ENCODE peak calls at places on chromosomes 11 and 22, in ten cellular contexts. Q, F, R, X, L, Y, E, V, N and P are unnamed samples. For H3K36me3, the result is how much of the 10 kb centered on the place peaks cover.

GRCh38 chr11:101091781-101092180 is 37.8 kb downstream of the PGR start:
- DNase-seq in Q (no peak), F (no peak), R (peak), X (no peak), L (no peak), Y (no peak), E (no peak), V (no peak), N (no peak), P (no peak)

GRCh38 chr22:24236656-24237055 is 8.2 kb downstream of the GGT5 start:
- DNase-seq in Q (no peak), F (no peak), R (no peak), X (no peak), L (no peak), Y (no peak), E (no peak), V (no peak), N (no peak), P (no peak)

GRCh38 chr11:127275771-127276170 is 275.2 kb upstream of the KIRREL3 start:
- DNase-seq in Q (no peak), F (no peak), R (no peak), X (no peak), L (peak), Y (no peak), E (no peak), V (no peak), N (no peak), P (no peak)

GRCh38 chr11:112537846-112538330 is 277.2 kb upstream of the PLET1 start:
- DNase-seq in Q (no peak), F (no peak), R (peak), X (no peak), L (no peak), Y (no peak), E (no peak), V (no peak), N (no peak), P (no peak)

GRCh38 chr11:11577246-11577855 is 44.5 kb downstream of the GALNT18 start:
- DNase-seq in Q (no peak), F (no peak), R (no peak), X (no peak), L (peak), Y (no peak), E (no peak), V (peak), N (no peak), P (no peak)

GRCh38 chr11:1628506-1629325 is 859 bp upstream of the KRTAP5-5 start:
- DNase-seq in Q (no peak), F (no peak), R (no peak), X (peak), L (peak), Y (peak), E (peak), V (peak), N (peak), P (peak)

GRCh38 chr11:75532200-75532972 is 6.6 kb upstream of the GDPD5 start:
- DNase-seq in Q (no peak), F (peak), R (peak), X (peak), L (no peak), Y (peak), E (peak), V (peak), N (peak), P (peak)

GRCh38 chr22:24432059-24432853 is 4.9 kb downstream of the ADORA2A start:
- DNase-seq in Q (no peak), F (peak), R (peak), X (no peak), L (no peak), Y (no peak), E (peak), V (peak), N (no peak), P (no peak)

GRCh38 chr11:86274503-86274902 is 27.5 kb upstream of the HIKESHI start:
- DNase-seq in Q (no peak), F (no peak), R (no peak), X (no peak), L (no peak), Y (no peak), E (no peak), V (no peak), N (no peak), P (peak)

GRCh38 chr11:72741849-72742521 is 10.2 kb downstream of the ARAP1 start:
- DNase-seq in Q (no peak), F (no peak), R (no peak), X (no peak), L (no peak), Y (no peak), E (no peak), V (no peak), N (no peak), P (no peak)

GRCh38 chr22:27461470-27461869 is 340.1 kb downstream of the MN1 start:
- DNase-seq in Q (no peak), F (no peak), R (peak), X (no peak), L (no peak), Y (peak), E (no peak), V (no peak), N (no peak), P (no peak)

GRCh38 chr11:43575931-43576833 is 104.4 kb upstream of the HSD17B12 start:
- DNase-seq in Q (no peak), F (no peak), R (no peak), X (no peak), L (no peak), Y (no peak), E (no peak), V (no peak), N (no peak), P (no peak)

GRCh38 chr11:120400564-120401364 is 64.6 kb downstream of the ARHGEF12 start:
- DNase-seq in Q (peak), F (no peak), R (peak), X (no peak), L (no peak), Y (peak), E (peak), V (peak), N (no peak), P (no peak)

GRCh38 chr11:82229346-82229745 is 504.3 kb downstream of the FAM181B start:
- DNase-seq in Q (no peak), F (no peak), R (peak), X (no peak), L (no peak), Y (peak), E (no peak), V (no peak), N (peak), P (peak)

GRCh38 chr11:111801135-111801534 is 34.9 kb upstream of the PPP2R1B start:
- DNase-seq in Q (no peak), F (no peak), R (peak), X (no peak), L (no peak), Y (no peak), E (no peak), V (no peak), N (no peak), P (no peak)

GRCh38 chr22:22696104-22696503 is 51.7 kb downstream of the GGTLC2 start:
- DNase-seq in Q (no peak), F (no peak), R (no peak), X (no peak), L (no peak), Y (no peak), E (no peak), V (no peak), N (no peak), P (no peak)

GRCh38 chr11:109390752-109391151 is 31.2 kb upstream of the C11orf87 start:
- DNase-seq in Q (no peak), F (no peak), R (no peak), X (no peak), L (no peak), Y (no peak), E (no peak), V (no peak), N (no peak), P (no peak)

GRCh38 chr11:43903086-43903485 is 22.5 kb downstream of the ALKBH3 start:
- DNase-seq in Q (no peak), F (no peak), R (no peak), X (no peak), L (no peak), Y (no peak), E (no peak), V (no peak), N (no peak), P (no peak)

GRCh38 chr22:32987081-32987631 is 71.0 kb downstream of the SYN3 start:
- DNase-seq in Q (no peak), F (no peak), R (peak), X (no peak), L (no peak), Y (peak), E (no peak), V (no peak), N (no peak), P (no peak)

GRCh38 chr11:121703166-121703565 is 250.4 kb upstream of the SORL1-AS1 start:
- DNase-seq in Q (no peak), F (no peak), R (no peak), X (no peak), L (no peak), Y (no peak), E (no peak), V (no peak), N (no peak), P (no peak)

GRCh38 chr11:77557553-77557952 is 32.2 kb upstream of the AQP11 start:
- DNase-seq in Q (no peak), F (no peak), R (no peak), X (no peak), L (no peak), Y (peak), E (no peak), V (peak), N (no peak), P (peak)

GRCh38 chr11:118912742-118913410 is 12.8 kb downstream of the BCL9L start:
- DNase-seq in Q (no peak), F (peak), R (peak), X (peak), L (no peak), Y (no peak), E (peak), V (peak), N (no peak), P (no peak)

GRCh38 chr11:83026229-83026628 is 45.5 kb downstream of the RAB30 start:
- DNase-seq in Q (peak), F (no peak), R (no peak), X (no peak), L (no peak), Y (no peak), E (no peak), V (no peak), N (no peak), P (no peak)

GRCh38 chr22:38609371-38609770 is 39.4 kb upstream of the DMC1 start:
- DNase-seq in Q (no peak), F (no peak), R (no peak), X (no peak), L (no peak), Y (no peak), E (no peak), V (no peak), N (no peak), P (no peak)

GRCh38 chr11:11028017-11028692 is 170.3 kb upstream of the ZBED5 start:
- DNase-seq in Q (peak), F (peak), R (peak), X (peak), L (no peak), Y (peak), E (peak), V (peak), N (peak), P (peak)

GRCh38 chr22:39318507-39319283 is 728 bp downstream of the RPL3 start:
- DNase-seq in Q (no peak), F (no peak), R (no peak), X (peak), L (no peak), Y (no peak), E (peak), V (no peak), N (no peak), P (no peak)

GRCh38 chr22:44541671-44542319 is 43.8 kb upstream of the RTL6 start:
- DNase-seq in Q (no peak), F (no peak), R (no peak), X (no peak), L (no peak), Y (no peak), E (no peak), V (no peak), N (no peak), P (no peak)
- H3K36me3 ChIP-seq in Q (under half), F (under half), R (under half), X (under half), L (under half), Y (under half), E (under half), V (under half), N (under half), P (under half)

GRCh38 chr22:36330127-36330526 is 57.6 kb downstream of the MYH9 start:
- DNase-seq in Q (no peak), F (no peak), R (no peak), X (no peak), L (no peak), Y (no peak), E (no peak), V (no peak), N (no peak), P (no peak)
- H3K36me3 ChIP-seq in Q (under half), F (under half), R (under half), X (under half), L (under half), Y (half or more), E (under half), V (under half), N (half or more), P (under half)

DNA sequence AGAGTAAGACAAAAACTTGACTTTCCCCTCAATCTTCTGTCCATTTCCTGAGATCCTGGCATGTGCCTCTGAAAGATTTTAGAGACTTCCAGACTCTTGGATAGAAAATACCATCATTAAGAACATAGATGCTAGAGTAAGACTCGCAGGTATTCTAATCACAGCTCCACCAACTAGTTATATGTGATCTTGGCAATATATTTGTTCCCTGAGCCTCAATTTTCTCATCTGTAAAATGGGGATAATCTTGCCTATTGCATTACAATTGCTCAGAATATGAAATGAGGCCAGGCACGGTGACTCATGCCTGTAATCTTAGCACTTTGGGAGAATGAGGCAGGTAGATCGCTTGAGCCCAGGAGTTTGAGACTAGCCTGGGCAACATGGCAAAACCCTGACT is 10.7 kb downstream of the RHOG start:
- DNase-seq in Q (no peak), F (no peak), R (no peak), X (no peak), L (no peak), Y (no peak), E (no peak), V (no peak), N (no peak), P (no peak)
- H3K36me3 ChIP-seq in Q (under half), F (under half), R (under half), X (half or more), L (under half), Y (under half), E (under half), V (under half), N (half or more), P (under half)

GRCh38 chr22:19176175-19176630 is 2.3 kb downstream of the SLC25A1 start:
- DNase-seq in Q (no peak), F (no peak), R (no peak), X (no peak), L (no peak), Y (no peak), E (no peak), V (no peak), N (no peak), P (no peak)
- H3K36me3 ChIP-seq in Q (under half), F (under half), R (under half), X (under half), L (under half), Y (half or more), E (under half), V (under half), N (under half), P (under half)

DNA sequence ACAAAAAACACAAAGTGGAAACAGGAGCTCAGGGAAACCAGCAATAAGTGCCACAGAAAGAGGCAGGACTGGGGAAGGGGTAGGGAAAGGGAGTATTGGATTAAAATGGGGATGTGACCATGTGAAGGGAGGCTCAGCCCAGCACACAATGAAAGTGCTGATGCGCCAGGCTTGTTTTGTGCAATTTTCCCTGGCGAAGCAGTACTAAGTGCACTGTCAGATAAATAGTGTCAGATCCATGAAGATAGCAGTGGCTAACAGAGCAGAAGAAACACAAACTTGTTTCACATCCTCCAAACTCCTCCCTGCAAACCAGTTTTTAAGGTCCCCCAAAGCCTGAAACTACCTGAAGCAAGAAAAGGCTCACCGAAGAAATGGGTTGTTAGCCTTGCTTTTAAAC is 50.7 kb upstream of the RAPSN start:
- DNase-seq in Q (no peak), F (no peak), R (no peak), X (no peak), L (no peak), Y (no peak), E (no peak), V (no peak), N (no peak), P (no peak)
- H3K36me3 ChIP-seq in Q (under half), F (under half), R (under half), X (under half), L (under half), Y (under half), E (under half), V (under half), N (under half), P (under half)

GRCh38 chr22:50569041-50569459 is 6.3 kb upstream of the SYCE3 start:
- DNase-seq in Q (no peak), F (no peak), R (no peak), X (no peak), L (no peak), Y (no peak), E (peak), V (no peak), N (no peak), P (no peak)
- H3K36me3 ChIP-seq in Q (under half), F (under half), R (under half), X (under half), L (under half), Y (half or more), E (under half), V (under half), N (under half), P (under half)